ENCODE peak calls at places on chromosome 7, in ten cellular contexts. P, C, V, E, O, Q, L, Y, M and J are unnamed samples.

GRCh38 chr7:107622429-107622828 is 38.2 kb upstream of the SLC26A4 start:
- DNase-seq in L (no peak), V (no peak), E (no peak), O (peak), P (no peak), Q (no peak), C (no peak), Y (no peak), M (peak), J (no peak)

GRCh38 chr7:38052786-38053185 is 125.3 kb upstream of the STARD3NL start:
- DNase-seq in M (no peak), Q (no peak), P (no peak), O (no peak), V (no peak), C (no peak), Y (no peak), L (no peak), E (no peak), J (no peak)

GRCh38 chr7:84251183-84251845 is 56.7 kb upstream of the SEMA3A start:
- DNase-seq in O (no peak), M (no peak), Q (no peak), V (no peak), P (no peak), E (no peak), L (no peak), Y (no peak), C (no peak), J (no peak)

GRCh38 chr7:89607797-89608196 is 546.5 kb upstream of the STEAP1 start:
- DNase-seq in Y (no peak), L (no peak), V (no peak), M (no peak), P (no peak), E (no peak), O (no peak), C (no peak), Q (no peak), J (no peak)

GRCh38 chr7:70829221-70830059 is 302.5 kb upstream of the GALNT17 start:
- DNase-seq in L (peak), Q (peak), M (peak), E (peak), V (peak), C (peak), Y (peak), P (peak), O (peak), J (peak)

GRCh38 chr7:28135296-28135695 is 45.3 kb downstream of the JAZF1 start:
- DNase-seq in M (peak), E (no peak), C (no peak), O (no peak), L (no peak), Q (no peak), P (no peak), Y (no peak), V (no peak), J (no peak)

GRCh38 chr7:118870187-118870586 is 645.7 kb downstream of the ANKRD7 start:
- DNase-seq in Q (no peak), M (peak), L (no peak), Y (no peak), C (peak), O (no peak), E (no peak), P (no peak), V (peak), J (peak)

GRCh38 chr7:128136215-128136597 is 104.9 kb upstream of the LEP start:
- DNase-seq in L (no peak), P (no peak), Y (no peak), O (peak), C (no peak), Q (no peak), M (no peak), E (no peak), V (no peak), J (no peak)

GRCh38 chr7:15461576-15461975 is 100.2 kb downstream of the AGMO start:
- DNase-seq in E (no peak), L (no peak), O (no peak), P (no peak), C (no peak), V (no peak), Q (no peak), M (no peak), Y (no peak), J (peak)

GRCh38 chr7:66110861-66111260 is 3.8 kb upstream of the CRCP start:
- DNase-seq in Q (no peak), C (no peak), Y (no peak), M (peak), V (no peak), L (no peak), O (no peak), E (no peak), P (no peak), J (peak)

GRCh38 chr7:19146699-19147098 is 1.5 kb upstream of the FERD3L start:
- DNase-seq in M (peak), P (no peak), V (peak), L (no peak), Q (no peak), Y (no peak), O (peak), C (no peak), E (no peak), J (no peak)

GRCh38 chr7:32323687-32324086 is 166.5 kb downstream of the LSM5 start:
- DNase-seq in Y (no peak), O (no peak), P (no peak), M (no peak), C (no peak), L (no peak), Q (no peak), V (no peak), E (no peak), J (no peak)

GRCh38 chr7:153193144-153193595 is 433.6 kb downstream of the ACTR3B start:
- DNase-seq in V (no peak), L (no peak), O (peak), P (no peak), E (peak), M (peak), C (peak), Q (peak), Y (peak), J (peak)

GRCh38 chr7:131683536-131684125 is 127.2 kb upstream of the PODXL start:
- DNase-seq in O (no peak), L (no peak), Q (no peak), P (no peak), E (no peak), V (no peak), M (no peak), C (no peak), Y (no peak), J (no peak)

GRCh38 chr7:68438016-68438415 is 1160.3 kb upstream of the AUTS2 start:
- DNase-seq in Y (no peak), L (no peak), E (no peak), M (no peak), O (no peak), C (no peak), V (no peak), P (no peak), Q (no peak), J (no peak)

GRCh38 chr7:366171-366916 is 76.4 kb downstream of the FOXL3 start:
- DNase-seq in L (no peak), Y (no peak), V (no peak), M (peak), Q (no peak), C (no peak), O (no peak), E (peak), P (no peak), J (no peak)

GRCh38 chr7:108581655-108582491 is 12.2 kb downstream of the DNAJB9 start:
- DNase-seq in O (no peak), P (no peak), V (no peak), Q (no peak), M (no peak), C (no peak), E (no peak), L (no peak), Y (no peak), J (no peak)

GRCh38 chr7:115749924-115750323 is 280.6 kb downstream of the TFEC start:
- DNase-seq in C (no peak), E (peak), Y (no peak), Q (peak), P (no peak), L (no peak), M (no peak), O (no peak), V (no peak), J (no peak)

GRCh38 chr7:159027091-159027802 is 117.4 kb downstream of the VIPR2 start:
- DNase-seq in E (no peak), P (no peak), V (peak), L (no peak), O (no peak), C (no peak), M (no peak), Q (no peak), Y (no peak), J (peak)

GRCh38 chr7:139709460-139709859 is 68.3 kb downstream of the HIPK2 start:
- DNase-seq in O (no peak), P (no peak), E (no peak), Q (no peak), L (no peak), Y (no peak), V (no peak), M (no peak), C (no peak), J (no peak)

GRCh38 chr7:102912742-102913141 is at the start of gene LRRC17:
- DNase-seq in V (no peak), M (no peak), P (no peak), Y (no peak), C (peak), Q (no peak), O (no peak), E (no peak), L (no peak), J (no peak)

GRCh38 chr7:2864999-2865670 is 21.0 kb upstream of the GNA12 start:
- DNase-seq in C (peak), L (peak), V (peak), Q (peak), P (peak), Y (peak), M (peak), E (peak), O (peak), J (peak)